ENCODE peak calls at places on chromosomes 1 and 21, in ten cellular contexts. A, P, D, W, B, V, H, L, G and N are unnamed samples.
A peak's percentile ranks its signal among the peaks of the same experiment; 100 is the strongest.

GRCh38 chr1:208525417-208525816 is 281.2 kb upstream of the PLXNA2 start:
- DNase-seq in W (no peak), D (no peak), A (no peak), V (no peak), H (no peak), B (no peak), L (no peak), P (no peak), G (no peak), N (no peak)

GRCh38 chr1:26786437-26787380 is 1.0 kb upstream of the PIGV start:
- DNase-seq in H (peak; percentile 67), P (peak; percentile 90), W (peak; percentile 94), A (peak; percentile 78), L (peak; percentile 89), V (no peak), D (peak; percentile 66), B (peak; percentile 72), G (peak; percentile 88), N (peak; percentile 85)

GRCh38 chr1:74729741-74730478 is 2.9 kb downstream of the CRYZ start:
- DNase-seq in L (peak; percentile 45), H (no peak), B (no peak), P (no peak), D (no peak), G (peak; percentile 50), V (no peak), A (peak; percentile 30), W (peak; percentile 42), N (no peak)

GRCh38 chr1:22500476-22500875 is 48.8 kb downstream of the ZBTB40 start:
- DNase-seq in B (peak; percentile 27), H (no peak), G (peak; percentile 59), L (peak; percentile 43), V (no peak), W (peak; percentile 62), A (no peak), P (no peak), D (no peak), N (no peak)

GRCh38 chr21:27424601-27425000 is 457.7 kb upstream of the ADAMTS5 start:
- DNase-seq in V (no peak), B (no peak), P (no peak), D (no peak), L (peak; percentile 69), A (no peak), G (peak; percentile 70), W (peak; percentile 63), H (no peak), N (no peak)

GRCh38 chr1:26302733-26303405 is 3.6 kb downstream of the UBXN11 start:
- DNase-seq in P (no peak), H (no peak), D (no peak), L (peak; percentile 79), W (peak; percentile 79), G (peak; percentile 51), B (no peak), V (no peak), A (peak; percentile 51), N (no peak)

GRCh38 chr1:180936110-180937011 is 23.7 kb downstream of the KIAA1614 start:
- DNase-seq in D (no peak), H (no peak), W (no peak), G (no peak), L (no peak), B (no peak), A (no peak), V (no peak), P (no peak), N (no peak)

GRCh38 chr1:3993606-3994375 is 93.7 kb upstream of the C1orf174 start:
- DNase-seq in W (no peak), D (no peak), P (no peak), G (no peak), B (no peak), L (no peak), V (peak; percentile 9), A (no peak), H (no peak), N (peak; percentile 84)

GRCh38 chr1:220044683-220045355 is 1.5 kb downstream of the EPRS1 start:
- DNase-seq in V (no peak), W (no peak), H (no peak), P (no peak), L (no peak), D (peak; percentile 11), G (peak; percentile 5), B (no peak), A (no peak), N (no peak)

GRCh38 chr1:102833171-102833570 is 275.2 kb downstream of the COL11A1 start:
- DNase-seq in B (no peak), A (no peak), D (no peak), H (no peak), V (no peak), P (no peak), G (no peak), W (no peak), L (no peak), N (no peak)

GRCh38 chr1:30877205-30877912 is 31.2 kb downstream of the SDC3 start:
- DNase-seq in H (peak; percentile 71), G (peak; percentile 93), A (no peak), W (peak; percentile 96), L (peak; percentile 74), P (no peak), B (peak; percentile 58), V (no peak), D (no peak), N (no peak)

GRCh38 chr21:45998871-45999580 is 17.5 kb downstream of the COL6A1 start:
- DNase-seq in L (no peak), G (no peak), W (no peak), A (no peak), P (peak; percentile 76), B (no peak), V (peak; percentile 32), H (peak; percentile 9), D (no peak), N (peak; percentile 8)

GRCh38 chr1:231160851-231161710 is 777 bp upstream of the TRIM67 start:
- DNase-seq in A (peak; percentile 67), D (no peak), G (no peak), V (no peak), W (no peak), H (no peak), B (no peak), P (no peak), L (no peak), N (no peak)

GRCh38 chr21:34022557-34023335 is 50.6 kb upstream of the MRPS6 start:
- DNase-seq in V (no peak), D (peak; percentile 46), B (no peak), L (no peak), H (no peak), A (no peak), G (peak; percentile 15), W (no peak), P (no peak), N (no peak)

GRCh38 chr1:110005971-110006370 is 21.4 kb downstream of the AHCYL1 start:
- DNase-seq in V (no peak), D (no peak), B (no peak), W (no peak), H (no peak), P (no peak), G (peak; percentile 61), A (no peak), L (peak; percentile 67), N (no peak)

GRCh38 chr1:36397378-36398230 is at the start of gene LSM10:
- DNase-seq in V (peak; percentile 96), G (peak; percentile 89), B (peak; percentile 97), H (peak; percentile 94), P (peak; percentile 97), A (peak; percentile 95), W (peak; percentile 94), D (peak; percentile 94), L (peak; percentile 93), N (peak; percentile 93)

GRCh38 chr1:113659010-113659409 is 100.3 kb downstream of the PHTF1 start:
- DNase-seq in G (no peak), V (no peak), L (no peak), A (no peak), B (no peak), P (no peak), W (peak; percentile 7), H (no peak), D (no peak), N (no peak)

GRCh38 chr1:2801535-2802291 is at the start of gene TTC34:
- DNase-seq in G (no peak), P (peak; percentile 69), V (no peak), H (no peak), W (no peak), B (peak; percentile 27), A (no peak), D (peak; percentile 40), L (no peak), N (peak; percentile 80)

GRCh38 chr21:36981049-36981391 is 14.6 kb upstream of the HLCS start:
- DNase-seq in V (no peak), P (no peak), L (no peak), H (no peak), G (no peak), D (no peak), W (no peak), B (no peak), A (no peak), N (no peak)
- H3K4me3 ChIP-seq in V (no peak overlapping the region), P (peak overlapping the region; percentile 63), L (peak overlapping the region; percentile 49), H (peak overlapping the region; percentile 67), G (peak overlapping the region; percentile 54), D (no peak overlapping the region), W (peak overlapping the region; percentile 30), B (no peak overlapping the region), A (peak overlapping the region; percentile 61), N (no peak overlapping the region)

DNA sequence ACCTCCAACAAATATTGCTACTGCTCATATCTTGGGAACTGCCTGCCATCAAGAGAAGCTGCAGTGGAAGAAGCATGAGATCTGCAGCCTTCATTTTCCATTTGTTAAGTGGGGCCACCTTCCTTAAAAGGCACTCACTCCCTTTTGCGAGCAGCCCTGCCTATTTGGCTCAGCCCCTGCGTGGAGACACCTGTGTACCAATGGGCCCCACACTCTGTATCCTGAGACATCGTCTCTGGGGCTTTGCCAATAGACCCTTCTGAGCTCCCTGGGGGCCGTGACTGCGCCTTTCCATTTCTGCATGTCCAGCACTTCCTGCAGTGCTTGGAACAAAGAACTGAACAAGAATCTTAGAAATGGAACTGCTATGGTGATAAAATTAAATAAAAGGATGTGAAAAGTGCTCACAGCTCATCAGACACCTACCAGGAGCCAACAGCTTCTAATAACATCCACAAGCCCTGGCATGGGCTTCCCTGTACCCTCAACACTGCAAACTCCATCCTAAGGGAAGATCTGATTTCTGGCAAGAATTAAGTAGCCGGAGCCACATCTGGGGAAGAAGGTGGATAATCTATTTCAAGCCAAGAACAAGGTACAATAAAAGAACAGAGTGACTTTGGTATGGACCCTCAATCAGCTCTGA is 36.7 kb downstream of the PARP1 start:
- DNase-seq in A (no peak), D (peak; percentile 79), P (no peak), W (no peak), B (no peak), G (no peak), V (no peak), H (no peak), L (no peak), N (no peak)
- H3K4me3 ChIP-seq in A (no peak overlapping the region), D (peak overlapping the region; percentile 61), P (no peak overlapping the region), W (no peak overlapping the region), B (no peak overlapping the region), G (no peak overlapping the region), V (no peak overlapping the region), H (no peak overlapping the region), L (no peak overlapping the region), N (no peak overlapping the region)

GRCh38 chr1:154951901-154952657 is 3.8 kb downstream of the PBXIP1 start:
- DNase-seq in V (no peak), D (peak; percentile 80), H (no peak), L (no peak), G (no peak), A (no peak), B (no peak), P (no peak), W (no peak), N (no peak)
- H3K4me3 ChIP-seq in V (no peak overlapping the region), D (peak overlapping the region; percentile 72), H (no peak overlapping the region), L (no peak overlapping the region), G (no peak overlapping the region), A (no peak overlapping the region), B (no peak overlapping the region), P (no peak overlapping the region), W (no peak overlapping the region), N (no peak overlapping the region)

GRCh38 chr1:150110066-150110465 is 39.6 kb upstream of the PLEKHO1 start:
- DNase-seq in B (no peak), G (no peak), W (no peak), D (no peak), A (no peak), L (no peak), V (no peak), P (no peak), H (no peak), N (no peak)
- H3K4me3 ChIP-seq in B (no peak overlapping the region), G (no peak overlapping the region), W (no peak overlapping the region), D (no peak overlapping the region), A (no peak overlapping the region), L (no peak overlapping the region), V (no peak overlapping the region), P (no peak overlapping the region), H (no peak overlapping the region), N (no peak overlapping the region)